ENCODE peak calls at places on chromosomes 16 and 17, in seven cellular contexts. I is NCI-H1092; M is NCI-H460; D is neural crest cell; H is naive thymus-derived CD8-positive, alpha-beta T cell; L is activated effector memory CD4-positive, alpha-beta T cell treated with anti-CD3 and anti-CD28 coated beads, Interleukin-2, amount 50 U/mL, for 16 hours; G is stimulated activated CD4-positive, alpha-beta T cell treated with anti-CD3 and anti-CD28 coated beads, Interleukin-1b, Interleukin-23, amount 100 ng/mL, for 4 hours. B is an unnamed sample.

GRCh38 chr16:79598341-79599181 is 2.0 kb downstream of the MAF start:
- DNase-seq in D (peak; percentile 48), I (peak; percentile 78), G (no peak), H (no peak), L (peak; percentile 82), M (no peak), B (peak; percentile 18)

GRCh38 chr16:49589721-49590120 is 216.1 kb downstream of the C16orf78 start:
- DNase-seq in G (no peak), D (no peak), H (no peak), M (no peak), I (no peak), L (no peak), B (no peak)

GRCh38 chr16:84455031-84455430 is 49.4 kb downstream of the MEAK7 start:
- DNase-seq in M (no peak), G (no peak), D (no peak), I (no peak), L (peak; percentile 47), H (no peak), B (no peak)

GRCh38 chr16:2686912-2687507 is 4.7 kb downstream of the KCTD5 start:
- DNase-seq in L (no peak), H (no peak), I (no peak), D (no peak), G (no peak), M (no peak), B (peak; percentile 50)

GRCh38 chr17:74769266-74769855 is 6.8 kb downstream of the NAT9 start:
- DNase-seq in I (no peak), G (no peak), H (no peak), L (no peak), D (no peak), M (no peak), B (no peak)

GRCh38 chr17:75034236-75034908 is 12.4 kb downstream of the ATP5PD start:
- DNase-seq in G (peak; percentile 92), H (peak; percentile 81), L (peak; percentile 94), I (peak; percentile 87), M (peak; percentile 96), D (peak; percentile 93), B (peak; percentile 79)

GRCh38 chr17:72931163-72931562 is 161.3 kb downstream of the SLC39A11 start:
- DNase-seq in G (no peak), L (no peak), M (no peak), I (no peak), H (no peak), D (no peak), B (no peak)

GRCh38 chr16:89289428-89290395 is 72.2 kb downstream of the ZNF778 start:
- DNase-seq in M (peak; percentile 61), G (peak; percentile 68), L (peak; percentile 88), D (peak; percentile 82), H (peak; percentile 57), I (peak; percentile 49), B (peak; percentile 73)

GRCh38 chr16:2364638-2365210 is 24.2 kb upstream of the ABCA3 start:
- DNase-seq in I (no peak), G (no peak), M (no peak), H (no peak), L (no peak), D (no peak), B (no peak)

GRCh38 chr16:1375741-1376410 is 24.1 kb downstream of the GNPTG start:
- DNase-seq in G (no peak), H (no peak), M (no peak), I (no peak), L (no peak), D (no peak), B (no peak)

GRCh38 chr17:21376835-21377690 is 906 bp downstream of the KCNJ12 start:
- DNase-seq in I (no peak), D (no peak), L (no peak), H (no peak), G (no peak), M (peak; percentile 14), B (no peak)

GRCh38 chr17:39699818-39700147 is at the start of gene ERBB2:
- DNase-seq in G (no peak), H (no peak), I (no peak), M (peak; percentile 59), D (peak; percentile 42), L (no peak), B (no peak)

GRCh38 chr17:64382184-64382583 is 8.5 kb downstream of the PECAM1 start:
- DNase-seq in M (no peak), I (no peak), L (no peak), G (no peak), D (no peak), H (no peak), B (no peak)

GRCh38 chr16:921321-921905 is 49.4 kb downstream of the LMF1 start:
- DNase-seq in D (no peak), H (no peak), M (no peak), L (no peak), I (no peak), G (no peak), B (no peak)

GRCh38 chr17:56468840-56469239 is 124.7 kb upstream of the NOG start:
- DNase-seq in D (no peak), L (no peak), H (no peak), M (no peak), I (no peak), G (no peak), B (no peak)

GRCh38 chr17:38663125-38663751 is 11.5 kb downstream of the EPOP start:
- DNase-seq in G (peak; percentile 36), H (no peak), L (peak; percentile 80), M (peak; percentile 77), I (peak; percentile 75), D (peak; percentile 79), B (no peak)

GRCh38 chr16:54453863-54454262 is 167.3 kb upstream of the IRX3 start:
- DNase-seq in G (no peak), H (no peak), L (no peak), D (no peak), I (no peak), M (no peak), B (no peak)

GRCh38 chr16:3054965-3055733 is 8.8 kb downstream of the MMP25 start:
- DNase-seq in D (no peak), I (no peak), H (no peak), M (no peak), G (no peak), L (no peak), B (no peak)

GRCh38 chr16:3170440-3171180 is 17.4 kb upstream of the OR1F1 start:
- DNase-seq in M (no peak), D (no peak), G (no peak), I (no peak), L (peak; percentile 68), H (no peak), B (no peak)

GRCh38 chr17:49224997-49225337 is 5.6 kb downstream of the PHOSPHO1 start:
- DNase-seq in M (no peak), D (no peak), H (no peak), L (no peak), I (no peak), G (no peak), B (no peak)

GRCh38 chr16:50430076-50430475 is 61.3 kb upstream of the BRD7 start:
- DNase-seq in M (no peak), L (no peak), G (no peak), I (no peak), H (no peak), D (no peak), B (no peak)

GRCh38 chr17:57608369-57609124 is 136.6 kb downstream of the CCDC182 start:
- DNase-seq in L (no peak), D (no peak), I (no peak), M (no peak), H (no peak), G (no peak), B (no peak)

GRCh38 chr16:49003992-49004391 is 277.6 kb downstream of the CBLN1 start:
- DNase-seq in D (no peak), M (no peak), H (no peak), G (no peak), I (no peak), L (no peak), B (no peak)

GRCh38 chr17:77901476-77901875 is 57.0 kb upstream of the TNRC6C start:
- DNase-seq in G (no peak), I (no peak), M (no peak), D (no peak), L (no peak), H (no peak), B (no peak)

GRCh38 chr17:45752246-45752645 is 31.9 kb upstream of the CRHR1 start:
- DNase-seq in D (no peak), I (no peak), H (no peak), M (no peak), L (no peak), G (no peak), B (no peak)

GRCh38 chr17:19327039-19327776 is 35.3 kb downstream of the B9D1 start:
- DNase-seq in D (no peak), M (no peak), H (no peak), L (peak; percentile 25), G (no peak), I (no peak), B (no peak)